ENCODE peak calls at places on chromosomes 2 and 18, in five cellular contexts. D is IMR-90, J is mesendoderm, R is neuronal stem cell, A is H9. Y is an unnamed sample.

GRCh38 chr2:70391988-70392387 is 90.1 kb upstream of the FAM136A start:
- DNase-seq in R (no peak), A (no peak), J (no peak), D (peak; percentile 19), Y (peak; percentile 3)

GRCh38 chr2:23600336-23600735 is 215.4 kb downstream of the KLHL29 start:
- DNase-seq in A (no peak), J (no peak), D (no peak), R (no peak), Y (no peak)

GRCh38 chr2:239186516-239186915 is 214.3 kb downstream of the HDAC4 start:
- DNase-seq in A (peak; percentile 10), R (no peak), J (no peak), D (no peak), Y (no peak)

GRCh38 chr18:6561029-6561861 is 146.5 kb upstream of the L3MBTL4 start:
- DNase-seq in R (no peak), D (peak; percentile 67), J (peak; percentile 57), A (no peak), Y (peak; percentile 33)

GRCh38 chr2:196957881-196958525 is 31.5 kb upstream of the PGAP1 start:
- DNase-seq in A (no peak), J (no peak), R (peak; percentile 51), D (no peak), Y (no peak)

GRCh38 chr2:129748653-129749052 is 230.8 kb upstream of the RAB6C start:
- DNase-seq in R (no peak), J (peak; percentile 78), A (peak; percentile 58), D (no peak), Y (peak; percentile 37)

GRCh38 chr18:34787931-34788532 is 77.9 kb downstream of the DTNA start:
- DNase-seq in A (no peak), D (peak; percentile 69), J (peak; percentile 70), R (peak; percentile 58), Y (peak; percentile 53)

GRCh38 chr2:198371902-198372611 is 567.7 kb downstream of the PLCL1 start:
- DNase-seq in R (no peak), A (no peak), D (no peak), J (no peak), Y (no peak)

GRCh38 chr2:145751634-145752033 is 1231.7 kb upstream of the ZEB2 start:
- DNase-seq in J (peak; percentile 87), D (peak; percentile 60), R (no peak), A (no peak), Y (peak; percentile 2)

GRCh38 chr2:235779444-235779896 is 285.6 kb downstream of the AGAP1 start:
- DNase-seq in J (peak; percentile 92), R (peak; percentile 61), D (peak; percentile 64), A (peak; percentile 90), Y (peak; percentile 93)

GRCh38 chr18:76568726-76569125 is 73.7 kb upstream of the ZNF516 start:
- DNase-seq in A (no peak), J (no peak), R (no peak), D (no peak), Y (no peak)

GRCh38 chr2:85791704-85792565 is 38.1 kb downstream of the ATOH8 start:
- DNase-seq in R (no peak), A (no peak), J (no peak), D (no peak), Y (no peak)

GRCh38 chr18:41206341-41206740 is 748.7 kb upstream of the PIK3C3 start:
- DNase-seq in D (no peak), J (no peak), A (no peak), R (no peak), Y (no peak)

GRCh38 chr18:62496262-62496661 is 26.6 kb upstream of the ZCCHC2 start:
- DNase-seq in A (no peak), D (no peak), R (no peak), J (no peak), Y (no peak)

GRCh38 chr2:119231975-119232665 is 8.5 kb downstream of the STEAP3 start:
- DNase-seq in D (peak; percentile 74), J (no peak), R (no peak), A (no peak), Y (no peak)

GRCh38 chr2:162164802-162165201 is 12.8 kb upstream of the GCG start:
- DNase-seq in A (no peak), J (no peak), R (no peak), D (peak; percentile 33), Y (no peak)

DNA sequence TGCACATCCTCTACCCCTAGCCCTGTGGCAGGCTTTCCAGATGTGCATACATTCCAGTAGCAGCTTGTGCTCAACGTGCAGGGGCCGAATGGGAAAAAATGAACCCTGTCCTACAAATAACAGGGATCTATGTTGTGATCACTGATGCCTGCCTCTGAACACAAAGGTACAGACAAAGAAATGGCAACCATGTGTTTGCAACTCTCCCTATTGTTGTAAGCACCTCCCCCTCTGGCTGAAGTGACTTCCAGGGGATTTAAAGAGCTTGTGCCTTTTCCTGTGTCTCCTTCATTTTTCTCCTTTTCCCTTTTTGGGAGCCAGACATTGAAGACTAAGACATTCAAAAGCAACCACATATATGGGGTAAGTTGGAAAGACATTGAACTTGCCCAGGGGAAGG is 21.6 kb downstream of the ARHGAP25 start:
- DNase-seq in J (peak; percentile 26), R (no peak), A (no peak), D (no peak), Y (no peak)
- H4K8ac ChIP-seq in J (no peak overlapping the region), R (no peak overlapping the region), A (no peak overlapping the region), D (no peak overlapping the region), Y (no peak overlapping the region)

DNA sequence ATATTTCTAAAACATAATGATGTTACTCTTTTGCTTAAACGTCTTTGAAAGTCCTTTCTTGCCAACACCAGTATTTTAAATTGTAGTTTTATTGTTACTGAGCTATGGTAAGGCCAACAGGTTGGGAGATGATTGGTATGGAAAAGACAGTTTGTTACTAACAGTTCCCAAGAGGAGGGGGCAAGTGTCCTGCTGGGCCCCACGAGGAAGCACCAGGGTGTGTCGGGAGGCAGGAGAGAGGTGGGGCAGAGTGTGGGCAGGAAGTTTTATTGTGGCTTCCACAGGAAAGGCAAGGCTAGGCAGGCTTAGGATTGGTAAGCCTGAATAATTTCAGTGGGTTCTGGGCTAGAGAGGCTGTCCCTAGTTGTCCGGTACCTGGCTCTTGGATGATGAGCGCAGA is 134.3 kb downstream of the SOCS6 start:
- DNase-seq in R (no peak), D (no peak), A (no peak), J (no peak), Y (no peak)
- H3K4ac ChIP-seq in R (no peak overlapping the region), D (peak overlapping the region; percentile 61), A (no peak overlapping the region), J (peak overlapping the region; percentile 56), Y (no peak overlapping the region)

GRCh38 chr18:74078257-74078656 is 69.4 kb downstream of the FBXO15 start:
- DNase-seq in A (no peak), D (no peak), R (no peak), J (no peak), Y (no peak)

GRCh38 chr18:74082476-74083070 is 65.1 kb downstream of the FBXO15 start:
- DNase-seq in R (peak; percentile 8), J (peak; percentile 82), A (peak; percentile 91), D (peak; percentile 63), Y (peak; percentile 10)

GRCh38 chr18:74083071-74083954 is 64.3 kb downstream of the FBXO15 start:
- DNase-seq in J (no peak), A (no peak), R (no peak), D (no peak), Y (no peak)

GRCh38 chr18:74081966-74082365 is 65.7 kb downstream of the FBXO15 start:
- DNase-seq in A (no peak), R (no peak), J (no peak), D (no peak), Y (no peak)

GRCh38 chr18:74084184-74084583 is 63.5 kb downstream of the FBXO15 start:
- DNase-seq in R (no peak), D (no peak), A (no peak), J (peak; percentile 35), Y (no peak)
- H4K8ac ChIP-seq in R (no peak overlapping the region), D (no peak overlapping the region), A (no peak overlapping the region), J (no peak overlapping the region), Y (no peak overlapping the region)

GRCh38 chr2:44286884-44287638 is 11.8 kb downstream of the SLC3A1 start:
- DNase-seq in R (no peak), D (no peak), A (no peak), J (no peak), Y (no peak)

GRCh38 chr2:44286119-44286883 is 11.0 kb downstream of the SLC3A1 start:
- DNase-seq in R (no peak), A (no peak), J (no peak), D (no peak), Y (no peak)

GRCh38 chr2:44280869-44281268 is 5.6 kb downstream of the SLC3A1 start:
- DNase-seq in J (no peak), R (no peak), D (no peak), A (no peak), Y (no peak)

GRCh38 chr2:44283116-44283666 is 7.9 kb downstream of the SLC3A1 start:
- DNase-seq in D (no peak), J (no peak), R (no peak), A (no peak), Y (no peak)

GRCh38 chr2:44285237-44285636 is 10.0 kb downstream of the SLC3A1 start:
- DNase-seq in R (no peak), J (no peak), D (no peak), A (no peak), Y (no peak)
- H3K4ac ChIP-seq in R (no peak overlapping the region), J (no peak overlapping the region), D (no peak overlapping the region), A (no peak overlapping the region), Y (no peak overlapping the region)

GRCh38 chr2:105442056-105442455 is 43.2 kb upstream of the FHL2 start:
- DNase-seq in D (no peak), R (no peak), J (no peak), A (no peak), Y (peak; percentile 95)
- H4K8ac ChIP-seq in D (no peak overlapping the region), R (no peak overlapping the region), J (no peak overlapping the region), A (no peak overlapping the region), Y (no peak overlapping the region)

GRCh38 chr2:230864605-230865323 is at the start of gene ITM2C:
- DNase-seq in J (peak; percentile 89), R (no peak), D (peak; percentile 62), A (peak; percentile 82), Y (peak; percentile 86)
- H3K4ac ChIP-seq in J (peak within 1 kb of the TSS; percentile 99), R (no peak within 1 kb of the TSS), D (peak within 1 kb of the TSS; percentile 60), A (peak within 1 kb of the TSS; percentile 11), Y (peak within 1 kb of the TSS; percentile 90)

DNA sequence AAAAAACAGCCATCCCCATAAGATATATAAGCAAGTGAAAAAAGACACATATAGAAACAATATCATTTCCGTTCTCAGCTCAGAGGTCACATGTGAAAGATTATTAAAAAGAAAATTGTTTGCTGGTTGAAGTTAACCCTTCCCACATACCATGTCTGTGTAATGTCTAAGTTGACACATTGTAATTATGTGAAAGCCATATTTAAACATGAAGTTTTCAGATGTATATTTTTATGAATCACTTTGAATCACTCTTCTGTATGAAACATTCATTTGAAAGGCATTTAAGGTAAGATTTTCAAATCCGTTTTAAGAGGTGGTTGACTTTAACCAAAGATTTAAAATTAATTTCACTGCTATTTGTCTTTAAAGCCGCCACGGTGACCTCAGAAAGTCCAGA is 441.9 kb downstream of the RND3 start:
- DNase-seq in A (no peak), D (peak; percentile 3), R (no peak), J (no peak), Y (no peak)
- H4K8ac ChIP-seq in A (no peak overlapping the region), D (no peak overlapping the region), R (no peak overlapping the region), J (no peak overlapping the region), Y (no peak overlapping the region)